ENCODE peak calls at places on chromosomes 4 and X, in nine cellular contexts. C is left ventricle myocardium inferior, I is astrocyte of the cerebellum, K is pancreas, D is gastrocnemius medialis, G is thoracic aorta, B is mesothelial cell of epicardium, N is MM.1S, O is natural killer cell. Q is an unnamed sample.

GRCh38 chrX:56066016-56066415 is 166.1 kb upstream of the KLF8 start:
- DNase-seq in C (no peak), I (no peak), K (no peak), D (no peak), G (no peak), B (no peak), N (no peak), O (no peak), Q (no peak)

GRCh38 chr4:168981460-168981859 is 28.6 kb downstream of the CBR4 start:
- DNase-seq in C (no peak), I (no peak), K (no peak), D (no peak), G (no peak), B (no peak), N (no peak), O (no peak), Q (no peak)

GRCh38 chrX:96684339-96685204 is at the start of gene DIAPH2:
- DNase-seq in C (peak), I (peak), K (peak), D (peak), G (peak), B (peak), N (peak), O (peak), Q (no peak)

GRCh38 chrX:40471965-40472648 is 108.7 kb upstream of the ATP6AP2 start:
- DNase-seq in C (no peak), I (peak), K (peak), D (peak), G (no peak), B (no peak), N (peak), O (no peak), Q (peak)

GRCh38 chr4:15100994-15101695 is 98.9 kb downstream of the CPEB2 start:
- DNase-seq in C (no peak), I (no peak), K (no peak), D (no peak), G (no peak), B (no peak), N (no peak), O (no peak), Q (no peak)

GRCh38 chrX:34371740-34372139 is 239.6 kb upstream of the FAM47A start:
- DNase-seq in C (no peak), I (no peak), K (no peak), D (no peak), G (no peak), B (no peak), N (no peak), O (no peak), Q (no peak)

GRCh38 chr4:122453384-122454000 is 3.0 kb downstream of the IL2 start:
- DNase-seq in C (no peak), I (no peak), K (no peak), D (no peak), G (no peak), B (no peak), N (peak), O (no peak), Q (no peak)

GRCh38 chrX:42398967-42399631 is 378.9 kb downstream of the PPP1R2C start:
- DNase-seq in C (no peak), I (no peak), K (no peak), D (no peak), G (no peak), B (no peak), N (no peak), O (no peak), Q (no peak)

GRCh38 chrX:1412551-1413161 is 20.7 kb upstream of the SLC25A6 start:
- DNase-seq in C (no peak), I (no peak), K (peak), D (peak), G (no peak), B (no peak), N (no peak), O (no peak), Q (no peak)

GRCh38 chrX:50447535-50447934 is 23.1 kb downstream of the DGKK start:
- DNase-seq in C (no peak), I (no peak), K (no peak), D (no peak), G (no peak), B (no peak), N (no peak), O (no peak), Q (no peak)

GRCh38 chrX:71107762-71108360 is 1.3 kb upstream of the CXorf65 start:
- DNase-seq in C (no peak), I (no peak), K (no peak), D (no peak), G (no peak), B (no peak), N (no peak), O (no peak), Q (no peak)

GRCh38 chr4:80365928-80366327 is 30.4 kb downstream of the CFAP299 start:
- DNase-seq in C (no peak), I (peak), K (no peak), D (peak), G (no peak), B (no peak), N (peak), O (peak), Q (peak)

GRCh38 chr4:16931906-16932305 is 33.5 kb upstream of the LDB2 start:
- DNase-seq in C (no peak), I (no peak), K (no peak), D (no peak), G (no peak), B (no peak), N (no peak), O (no peak), Q (peak)

GRCh38 chrX:11435568-11435967 is 142.4 kb downstream of the AMELX start:
- DNase-seq in C (no peak), I (peak), K (no peak), D (no peak), G (no peak), B (no peak), N (peak), O (no peak), Q (peak)

GRCh38 chr4:81631958-81632439 is 160.3 kb upstream of the RASGEF1B start:
- DNase-seq in C (no peak), I (peak), K (no peak), D (no peak), G (no peak), B (no peak), N (peak), O (no peak), Q (peak)

GRCh38 chr4:143531773-143532491 is 18.4 kb downstream of the SMARCA5 start:
- DNase-seq in C (no peak), I (peak), K (no peak), D (no peak), G (no peak), B (no peak), N (no peak), O (no peak), Q (no peak)

GRCh38 chr4:52576326-52576725 is 82.8 kb downstream of the USP46 start:
- DNase-seq in C (no peak), I (no peak), K (no peak), D (no peak), G (no peak), B (no peak), N (no peak), O (no peak), Q (no peak)

GRCh38 chr4:104395219-104395618 is 99.5 kb downstream of the CXXC4 start:
- DNase-seq in C (no peak), I (peak), K (no peak), D (no peak), G (no peak), B (no peak), N (peak), O (no peak), Q (no peak)

GRCh38 chr4:98851806-98852205 is 77.1 kb downstream of the EIF4E start:
- DNase-seq in C (no peak), I (no peak), K (no peak), D (no peak), G (no peak), B (no peak), N (no peak), O (no peak), Q (no peak)

GRCh38 chr4:47469951-47470350 is 6.4 kb upstream of the COMMD8 start:
- DNase-seq in C (no peak), I (no peak), K (no peak), D (no peak), G (no peak), B (no peak), N (no peak), O (no peak), Q (no peak)

GRCh38 chr4:85496146-85496849 is 21.3 kb downstream of the ARHGAP24 start:
- DNase-seq in C (no peak), I (no peak), K (no peak), D (no peak), G (no peak), B (no peak), N (no peak), O (no peak), Q (no peak)

GRCh38 chrX:17697191-17697590 is 40.1 kb upstream of the SCML1 start:
- DNase-seq in C (no peak), I (no peak), K (no peak), D (no peak), G (no peak), B (no peak), N (peak), O (no peak), Q (no peak)

GRCh38 chr4:143743591-143743990 is 43.1 kb upstream of the FREM3 start:
- DNase-seq in C (no peak), I (no peak), K (no peak), D (no peak), G (no peak), B (no peak), N (no peak), O (no peak), Q (no peak)

GRCh38 chrX:108439961-108440696 is 491 bp downstream of the COL4A5 start:
- DNase-seq in C (no peak), I (no peak), K (peak), D (peak), G (no peak), B (peak), N (no peak), O (no peak), Q (no peak)

GRCh38 chr4:79081973-79082372 is 142.7 kb upstream of the PAQR3 start:
- DNase-seq in C (no peak), I (no peak), K (no peak), D (no peak), G (no peak), B (no peak), N (no peak), O (no peak), Q (no peak)

GRCh38 chr4:79074040-79074439 is 134.8 kb upstream of the PAQR3 start:
- DNase-seq in C (no peak), I (no peak), K (no peak), D (no peak), G (no peak), B (no peak), N (no peak), O (no peak), Q (no peak)

GRCh38 chr4:79073471-79073870 is 134.2 kb upstream of the PAQR3 start:
- DNase-seq in C (no peak), I (no peak), K (no peak), D (no peak), G (no peak), B (no peak), N (no peak), O (no peak), Q (no peak)

GRCh38 chr4:79082988-79083387 is 143.8 kb upstream of the PAQR3 start:
- DNase-seq in C (no peak), I (no peak), K (no peak), D (no peak), G (no peak), B (no peak), N (no peak), O (no peak), Q (no peak)

DNA sequence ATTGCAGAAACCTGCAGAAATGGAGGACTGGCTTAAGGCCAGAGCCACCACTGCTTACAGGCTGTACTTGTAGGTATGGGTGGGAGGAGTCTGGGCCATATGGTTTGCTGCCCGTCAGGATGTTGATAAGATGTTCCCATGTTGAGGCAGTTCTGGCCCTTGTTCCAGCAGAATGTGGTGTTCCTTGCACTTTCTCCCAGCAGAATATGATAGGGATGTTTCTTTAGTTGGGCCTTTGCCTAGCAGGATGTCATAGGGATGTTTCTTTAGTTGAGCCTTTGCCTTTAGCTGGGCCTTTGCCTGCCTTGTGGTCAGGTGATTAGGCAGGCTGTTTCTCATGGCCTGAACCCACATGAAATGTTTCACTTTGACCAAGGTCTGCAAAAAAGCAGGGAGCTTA is 139.1 kb upstream of the PAQR3 start:
- DNase-seq in C (peak), I (no peak), K (no peak), D (peak), G (no peak), B (no peak), N (peak), O (no peak), Q (no peak)
- TF ChIP-seq CTCF in C (no peak), I (no peak), K (no peak), D (no peak), G (no peak), B (no peak), N (no peak), O (no peak), Q (no peak)

GRCh38 chr4:25022198-25022597 is 8.5 kb downstream of the LGI2 start:
- DNase-seq in C (no peak), I (no peak), K (no peak), D (no peak), G (no peak), B (no peak), N (no peak), O (no peak), Q (no peak)

GRCh38 chr4:25019501-25019900 is 11.2 kb downstream of the LGI2 start:
- DNase-seq in C (no peak), I (no peak), K (no peak), D (no peak), G (no peak), B (no peak), N (no peak), O (no peak), Q (no peak)

GRCh38 chr4:25022741-25023140 is 8.0 kb downstream of the LGI2 start:
- DNase-seq in C (no peak), I (no peak), K (no peak), D (no peak), G (no peak), B (no peak), N (no peak), O (no peak), Q (no peak)

GRCh38 chr4:25021206-25021605 is 9.5 kb downstream of the LGI2 start:
- DNase-seq in C (no peak), I (no peak), K (no peak), D (no peak), G (no peak), B (no peak), N (no peak), O (no peak), Q (no peak)

DNA sequence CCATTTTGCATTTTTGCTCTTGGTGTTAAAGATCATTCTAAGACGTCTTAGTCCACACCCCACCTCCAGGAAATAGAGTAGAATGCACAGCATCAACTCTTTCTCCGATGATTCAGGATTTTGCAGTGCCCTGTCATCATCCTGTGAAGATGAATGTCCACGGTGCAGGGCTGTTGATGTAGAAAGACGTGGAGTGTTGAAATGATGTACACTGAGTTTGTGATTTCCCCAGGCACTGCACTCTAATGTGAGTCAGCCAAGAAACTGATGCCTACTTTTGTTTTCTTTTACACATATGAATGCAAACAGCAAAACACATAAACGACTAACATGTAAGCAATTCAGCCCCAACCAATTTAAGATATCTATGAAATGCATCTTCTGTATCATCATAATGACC is 10.5 kb downstream of the LGI2 start:
- DNase-seq in C (no peak), I (no peak), K (no peak), D (no peak), G (no peak), B (no peak), N (no peak), O (no peak), Q (no peak)
- TF ChIP-seq CTCF in C (no peak), I (no peak), K (no peak), D (no peak), G (no peak), B (no peak), N (no peak), O (no peak), Q (no peak)

DNA sequence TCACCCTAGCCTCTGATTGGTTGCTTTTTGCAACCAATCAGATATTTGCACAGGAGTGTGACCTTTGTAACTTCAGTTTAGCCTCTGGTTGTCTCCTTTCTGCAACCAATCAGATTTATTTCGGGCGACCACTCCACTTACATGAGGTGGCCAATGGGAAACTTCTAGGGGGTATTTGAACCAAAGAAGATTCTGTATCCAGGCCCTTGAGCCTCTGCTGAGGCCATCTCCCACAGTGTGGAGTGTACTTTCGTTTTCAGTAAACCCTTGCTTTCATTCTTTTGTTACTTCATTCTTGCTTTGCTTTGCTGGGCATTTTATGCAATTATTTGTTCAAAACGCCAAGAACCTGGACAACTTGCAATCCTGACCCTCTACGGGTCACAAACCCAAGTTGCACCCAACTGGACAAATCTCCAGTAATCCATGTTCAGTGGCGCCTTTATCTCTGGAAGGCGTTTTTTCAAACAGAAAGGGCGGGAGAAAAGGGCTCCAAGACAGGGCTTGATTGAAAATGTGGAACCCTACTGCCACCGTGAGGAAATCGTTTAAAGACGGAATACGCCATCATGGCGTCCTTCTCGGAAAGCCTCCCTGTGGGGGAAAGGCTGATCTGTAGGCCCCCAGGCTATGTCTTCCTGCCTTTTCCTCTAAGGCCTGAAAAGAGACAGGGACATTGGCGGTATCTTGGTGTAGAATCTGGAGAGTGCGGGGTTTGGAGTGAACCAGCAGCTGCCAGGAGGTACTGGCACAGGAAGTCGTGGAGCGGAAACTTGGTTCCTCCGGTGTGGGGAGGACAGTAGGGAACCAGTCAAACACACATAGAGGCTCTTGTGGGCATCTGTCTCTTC is 184.6 kb downstream of the OR13H1 start:
- DNase-seq in C (no peak), I (peak), K (no peak), D (no peak), G (no peak), B (no peak), N (peak), O (no peak), Q (peak)
- TF ChIP-seq CTCF in C (no peak), I (peak), K (peak), D (peak), G (no peak), B (no peak), N (peak), O (no peak), Q (peak)

GRCh38 chr4:139790291-139790690 is 124.7 kb downstream of the MGST2 start:
- DNase-seq in C (no peak), I (no peak), K (no peak), D (no peak), G (no peak), B (no peak), N (no peak), O (no peak), Q (no peak)

GRCh38 chr4:139795476-139795875 is 129.9 kb downstream of the MGST2 start:
- DNase-seq in C (no peak), I (no peak), K (no peak), D (no peak), G (no peak), B (no peak), N (no peak), O (no peak), Q (no peak)

GRCh38 chr4:139794158-139794954 is 128.7 kb downstream of the MGST2 start:
- DNase-seq in C (no peak), I (peak), K (no peak), D (no peak), G (no peak), B (no peak), N (no peak), O (no peak), Q (peak)

GRCh38 chr4:139789096-139789495 is 123.5 kb downstream of the MGST2 start:
- DNase-seq in C (no peak), I (no peak), K (no peak), D (no peak), G (no peak), B (no peak), N (no peak), O (no peak), Q (no peak)

GRCh38 chr4:139791681-139792080 is 126.1 kb downstream of the MGST2 start:
- DNase-seq in C (no peak), I (no peak), K (no peak), D (no peak), G (no peak), B (no peak), N (no peak), O (no peak), Q (no peak)
- TF ChIP-seq CTCF in C (no peak), I (no peak), K (no peak), D (no peak), G (no peak), B (no peak), N (no peak), O (no peak), Q (no peak)

DNA sequence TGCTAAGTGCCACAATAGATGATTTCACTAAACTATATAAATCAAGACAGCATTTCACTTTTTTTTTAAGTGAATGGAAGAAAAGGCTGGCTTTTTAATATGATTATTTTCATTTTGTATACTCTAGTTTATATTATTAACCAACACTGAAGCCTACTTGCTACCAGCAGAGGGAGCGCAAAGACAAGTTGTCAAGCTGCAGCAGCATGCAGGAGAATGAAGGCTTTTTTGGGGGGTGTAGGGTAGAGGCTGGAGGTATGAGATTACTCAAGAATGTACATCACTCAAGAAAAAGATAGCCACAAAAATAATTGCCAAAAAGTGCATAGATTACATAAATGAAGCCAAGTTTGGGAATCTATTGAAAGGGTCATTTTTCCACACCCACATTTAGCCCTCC is 519.5 kb downstream of the FGF13 start:
- DNase-seq in C (no peak), I (peak), K (no peak), D (no peak), G (no peak), B (no peak), N (peak), O (no peak), Q (no peak)
- TF ChIP-seq CTCF in C (peak), I (peak), K (peak), D (no peak), G (peak), B (peak), N (peak), O (no peak), Q (peak)

DNA sequence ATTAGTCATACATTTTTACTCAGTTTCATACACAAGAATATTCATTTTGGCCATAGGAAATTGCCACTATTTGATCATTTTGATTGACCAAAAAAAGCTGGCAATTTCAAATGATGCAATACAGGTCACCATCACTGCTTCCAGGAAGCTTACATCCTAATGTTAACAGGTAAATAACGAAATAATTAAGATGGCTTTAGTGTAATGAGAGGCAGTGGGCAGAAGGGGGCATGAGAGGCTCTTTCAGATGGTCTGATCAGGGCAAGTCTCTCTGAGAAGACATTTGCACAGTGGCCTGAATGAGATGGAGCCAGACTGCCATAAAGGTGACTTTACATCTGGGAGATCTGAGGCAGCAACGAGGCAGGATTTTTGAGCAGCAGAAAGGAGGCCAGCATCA is 170.7 kb downstream of the SLIT2 start:
- DNase-seq in C (no peak), I (peak), K (no peak), D (no peak), G (no peak), B (no peak), N (peak), O (no peak), Q (no peak)
- TF ChIP-seq CTCF in C (peak), I (peak), K (peak), D (no peak), G (peak), B (peak), N (peak), O (no peak), Q (peak)

GRCh38 chr4:184363258-184363657 is 111.1 kb downstream of the IRF2 start:
- DNase-seq in C (no peak), I (no peak), K (no peak), D (no peak), G (no peak), B (no peak), N (no peak), O (no peak), Q (no peak)
- TF ChIP-seq CTCF in C (no peak), I (no peak), K (no peak), D (no peak), G (no peak), B (no peak), N (no peak), O (no peak), Q (no peak)